ENCODE peak calls at places on chromosomes 7 and 10, in five cellular contexts. Z is amniotic stem cell, N is nucleus accumbens, O is dorsolateral prefrontal cortex, G is NCI-H1694 treated with DMSO at 0.1 percent for 48 hours. K is an unnamed sample.

GRCh38 chr10:49106451-49106850 is 8.9 kb downstream of the VSTM4 start:
- DNase-seq in Z (no peak), N (peak; percentile 18), O (no peak), G (no peak), K (no peak)

GRCh38 chr7:139739863-139740597 is 37.8 kb downstream of the HIPK2 start:
- DNase-seq in Z (no peak), N (peak; percentile 41), O (peak; percentile 90), G (peak; percentile 78), K (no peak)

GRCh38 chr10:1564791-1565190 is 172.5 kb downstream of the ADARB2 start:
- DNase-seq in Z (no peak), N (no peak), O (no peak), G (no peak), K (no peak)

GRCh38 chr10:481636-482035 is 207.8 kb downstream of the DIP2C start:
- DNase-seq in Z (no peak), N (no peak), O (peak; percentile 43), G (no peak), K (no peak)

GRCh38 chr10:132422931-132423813 is 26.2 kb downstream of the PWWP2B start:
- DNase-seq in Z (no peak), N (no peak), O (no peak), G (peak; percentile 71), K (no peak)

GRCh38 chr10:83908987-83909386 is 230.3 kb upstream of the GHITM start:
- DNase-seq in Z (no peak), N (no peak), O (no peak), G (no peak), K (no peak)

GRCh38 chr10:125261491-125262186 is 101.3 kb upstream of the CTBP2 start:
- DNase-seq in Z (no peak), N (no peak), O (no peak), G (no peak), K (no peak)

GRCh38 chr10:94174838-94175237 is 181.1 kb downstream of the PLCE1 start:
- DNase-seq in Z (no peak), N (no peak), O (no peak), G (no peak), K (no peak)

GRCh38 chr10:48215148-48215982 is 59.1 kb downstream of the FRMPD2 start:
- DNase-seq in Z (no peak), N (no peak), O (no peak), G (peak; percentile 27), K (peak; percentile 51)

GRCh38 chr7:1947586-1948217 is 277.6 kb downstream of the ELFN1 start:
- DNase-seq in Z (no peak), N (no peak), O (peak; percentile 42), G (no peak), K (no peak)

GRCh38 chr10:68099736-68100135 is 9.6 kb upstream of the MYPN start:
- DNase-seq in Z (no peak), N (no peak), O (no peak), G (no peak), K (no peak)